ENCODE peak calls at places on chromosomes 6 and 20, in eight cellular contexts. One of them, this sample, is unnamed.
A peak's percentile ranks its signal among the peaks of the same experiment; 100 is the strongest.

GRCh38 chr6:31888281-31889258 is 8.9 kb downstream of the EHMT2 start:
- DNase-seq in fibroblast of lung: no peak
- DNase-seq in Daoy: no peak
- DNase-seq in body of pancreas: no peak
- DNase-seq in GM04504: no peak
- DNase-seq in gastrocnemius medialis: no peak
- DNase-seq in NCI-H1048: no peak
- DNase-seq in Calu3: peak; percentile 78
- DNase-seq in this sample: no peak

GRCh38 chr6:107862383-107862782 is 38.3 kb upstream of the SCML4 start:
- DNase-seq in fibroblast of lung: no peak
- DNase-seq in Daoy: no peak
- DNase-seq in body of pancreas: no peak
- DNase-seq in GM04504: no peak
- DNase-seq in gastrocnemius medialis: no peak
- DNase-seq in NCI-H1048: no peak
- DNase-seq in Calu3: no peak
- DNase-seq in this sample: no peak

GRCh38 chr6:131038612-131039344 is 24.3 kb downstream of the EPB41L2 start:
- DNase-seq in fibroblast of lung: peak; percentile 70
- DNase-seq in Daoy: no peak
- DNase-seq in body of pancreas: no peak
- DNase-seq in GM04504: no peak
- DNase-seq in gastrocnemius medialis: no peak
- DNase-seq in NCI-H1048: no peak
- DNase-seq in Calu3: no peak
- DNase-seq in this sample: no peak

GRCh38 chr20:36792422-36792821 is 18.9 kb upstream of the DSN1 start:
- DNase-seq in fibroblast of lung: peak; percentile 65
- DNase-seq in Daoy: peak; percentile 65
- DNase-seq in body of pancreas: no peak
- DNase-seq in GM04504: no peak
- DNase-seq in gastrocnemius medialis: no peak
- DNase-seq in NCI-H1048: no peak
- DNase-seq in Calu3: peak; percentile 72
- DNase-seq in this sample: no peak

GRCh38 chr6:44388135-44388487 is 605 bp downstream of the CDC5L start:
- DNase-seq in fibroblast of lung: no peak
- DNase-seq in Daoy: no peak
- DNase-seq in body of pancreas: no peak
- DNase-seq in GM04504: no peak
- DNase-seq in gastrocnemius medialis: no peak
- DNase-seq in NCI-H1048: no peak
- DNase-seq in Calu3: no peak
- DNase-seq in this sample: peak; percentile 27

GRCh38 chr20:35111141-35111888 is 18.7 kb upstream of the TRPC4AP start:
- DNase-seq in fibroblast of lung: peak; percentile 45
- DNase-seq in Daoy: peak; percentile 55
- DNase-seq in body of pancreas: no peak
- DNase-seq in GM04504: peak; percentile 58
- DNase-seq in gastrocnemius medialis: no peak
- DNase-seq in NCI-H1048: no peak
- DNase-seq in Calu3: no peak
- DNase-seq in this sample: no peak

GRCh38 chr6:10510592-10511367 is 10.4 kb upstream of the GCNT2 start:
- DNase-seq in fibroblast of lung: peak; percentile 63
- DNase-seq in Daoy: peak; percentile 83
- DNase-seq in body of pancreas: peak; percentile 77
- DNase-seq in GM04504: no peak
- DNase-seq in gastrocnemius medialis: peak; percentile 40
- DNase-seq in NCI-H1048: peak; percentile 64
- DNase-seq in Calu3: peak; percentile 62
- DNase-seq in this sample: no peak

GRCh38 chr20:33732166-33732970 is 572 bp downstream of the ZNF341 start:
- DNase-seq in fibroblast of lung: peak; percentile 82
- DNase-seq in Daoy: no peak
- DNase-seq in body of pancreas: peak; percentile 92
- DNase-seq in GM04504: no peak
- DNase-seq in gastrocnemius medialis: peak; percentile 91
- DNase-seq in NCI-H1048: peak; percentile 77
- DNase-seq in Calu3: peak; percentile 97
- DNase-seq in this sample: peak; percentile 32

GRCh38 chr6:128512296-128512695 is 8.1 kb downstream of the PTPRK start:
- DNase-seq in fibroblast of lung: no peak
- DNase-seq in Daoy: no peak
- DNase-seq in body of pancreas: no peak
- DNase-seq in GM04504: no peak
- DNase-seq in gastrocnemius medialis: no peak
- DNase-seq in NCI-H1048: no peak
- DNase-seq in Calu3: no peak
- DNase-seq in this sample: no peak

GRCh38 chr6:143441680-143442359 is 8.7 kb downstream of the ADAT2 start:
- DNase-seq in fibroblast of lung: peak; percentile 83
- DNase-seq in Daoy: peak; percentile 16
- DNase-seq in body of pancreas: no peak
- DNase-seq in GM04504: peak; percentile 31
- DNase-seq in gastrocnemius medialis: no peak
- DNase-seq in NCI-H1048: no peak
- DNase-seq in Calu3: no peak
- DNase-seq in this sample: no peak

GRCh38 chr6:1313755-1314503 is 2.0 kb downstream of the FOXQ1 start:
- DNase-seq in fibroblast of lung: no peak
- DNase-seq in Daoy: peak; percentile 39
- DNase-seq in body of pancreas: peak; percentile 84
- DNase-seq in GM04504: no peak
- DNase-seq in gastrocnemius medialis: no peak
- DNase-seq in NCI-H1048: no peak
- DNase-seq in Calu3: peak; percentile 83
- DNase-seq in this sample: no peak

GRCh38 chr6:51108563-51109234 is 290.0 kb downstream of the TFAP2B start:
- DNase-seq in fibroblast of lung: no peak
- DNase-seq in Daoy: no peak
- DNase-seq in body of pancreas: no peak
- DNase-seq in GM04504: no peak
- DNase-seq in gastrocnemius medialis: no peak
- DNase-seq in NCI-H1048: no peak
- DNase-seq in Calu3: no peak
- DNase-seq in this sample: no peak

GRCh38 chr20:20699144-20699543 is 13.3 kb downstream of the RALGAPA2 start:
- DNase-seq in fibroblast of lung: no peak
- DNase-seq in Daoy: peak; percentile 15
- DNase-seq in body of pancreas: no peak
- DNase-seq in GM04504: no peak
- DNase-seq in gastrocnemius medialis: no peak
- DNase-seq in NCI-H1048: no peak
- DNase-seq in Calu3: no peak
- DNase-seq in this sample: no peak

GRCh38 chr20:64111841-64112641 is 4.7 kb upstream of the NPBWR2 start:
- DNase-seq in fibroblast of lung: no peak
- DNase-seq in Daoy: no peak
- DNase-seq in body of pancreas: no peak
- DNase-seq in GM04504: no peak
- DNase-seq in gastrocnemius medialis: no peak
- DNase-seq in NCI-H1048: no peak
- DNase-seq in Calu3: peak; percentile 7
- DNase-seq in this sample: no peak

GRCh38 chr6:11653028-11653583 is 115.6 kb downstream of the TMEM170B start:
- DNase-seq in fibroblast of lung: peak; percentile 85
- DNase-seq in Daoy: peak; percentile 91
- DNase-seq in body of pancreas: peak; percentile 24
- DNase-seq in GM04504: peak; percentile 79
- DNase-seq in gastrocnemius medialis: no peak
- DNase-seq in NCI-H1048: no peak
- DNase-seq in Calu3: peak; percentile 42
- DNase-seq in this sample: no peak

GRCh38 chr6:17666646-17667045 is 40.1 kb downstream of the NUP153 start:
- DNase-seq in fibroblast of lung: no peak
- DNase-seq in Daoy: no peak
- DNase-seq in body of pancreas: no peak
- DNase-seq in GM04504: no peak
- DNase-seq in gastrocnemius medialis: no peak
- DNase-seq in NCI-H1048: no peak
- DNase-seq in Calu3: no peak
- DNase-seq in this sample: no peak

GRCh38 chr6:24858154-24858801 is 59.6 kb upstream of the ARMH2 start:
- DNase-seq in fibroblast of lung: peak; percentile 21
- DNase-seq in Daoy: no peak
- DNase-seq in body of pancreas: no peak
- DNase-seq in GM04504: peak; percentile 59
- DNase-seq in gastrocnemius medialis: no peak
- DNase-seq in NCI-H1048: no peak
- DNase-seq in Calu3: peak; percentile 49
- DNase-seq in this sample: peak; percentile 41

GRCh38 chr6:167757291-167757690 is 69.4 kb upstream of the AFDN start:
- DNase-seq in fibroblast of lung: no peak
- DNase-seq in Daoy: no peak
- DNase-seq in body of pancreas: no peak
- DNase-seq in GM04504: no peak
- DNase-seq in gastrocnemius medialis: no peak
- DNase-seq in NCI-H1048: no peak
- DNase-seq in Calu3: no peak
- DNase-seq in this sample: no peak

GRCh38 chr20:31410011-31410410 is 4.0 kb upstream of the DEFB121 start:
- DNase-seq in fibroblast of lung: no peak
- DNase-seq in Daoy: no peak
- DNase-seq in body of pancreas: no peak
- DNase-seq in GM04504: no peak
- DNase-seq in gastrocnemius medialis: no peak
- DNase-seq in NCI-H1048: no peak
- DNase-seq in Calu3: no peak
- DNase-seq in this sample: no peak

GRCh38 chr6:133590196-133590595 is 298.7 kb upstream of the TCF21 start:
- DNase-seq in fibroblast of lung: no peak
- DNase-seq in Daoy: no peak
- DNase-seq in body of pancreas: no peak
- DNase-seq in GM04504: no peak
- DNase-seq in gastrocnemius medialis: no peak
- DNase-seq in NCI-H1048: no peak
- DNase-seq in Calu3: no peak
- DNase-seq in this sample: no peak

GRCh38 chr20:50987493-50988210 is 29.0 kb downstream of the MOCS3 start:
- DNase-seq in fibroblast of lung: peak; percentile 89
- DNase-seq in Daoy: peak; percentile 86
- DNase-seq in body of pancreas: peak; percentile 81
- DNase-seq in GM04504: peak; percentile 69
- DNase-seq in gastrocnemius medialis: peak; percentile 48
- DNase-seq in NCI-H1048: no peak
- DNase-seq in Calu3: peak; percentile 93
- DNase-seq in this sample: peak; percentile 16

GRCh38 chr6:157216570-157216969 is 106.7 kb downstream of the TMEM242 start:
- DNase-seq in fibroblast of lung: no peak
- DNase-seq in Daoy: no peak
- DNase-seq in body of pancreas: no peak
- DNase-seq in GM04504: no peak
- DNase-seq in gastrocnemius medialis: no peak
- DNase-seq in NCI-H1048: no peak
- DNase-seq in Calu3: no peak
- DNase-seq in this sample: no peak

GRCh38 chr6:100217225-100217624 is 223.2 kb upstream of the MCHR2 start:
- DNase-seq in fibroblast of lung: no peak
- DNase-seq in Daoy: no peak
- DNase-seq in body of pancreas: no peak
- DNase-seq in GM04504: no peak
- DNase-seq in gastrocnemius medialis: no peak
- DNase-seq in NCI-H1048: no peak
- DNase-seq in Calu3: no peak
- DNase-seq in this sample: no peak

GRCh38 chr6:47145212-47145611 is 103.1 kb upstream of the ADGRF1 start:
- DNase-seq in fibroblast of lung: no peak
- DNase-seq in Daoy: no peak
- DNase-seq in body of pancreas: no peak
- DNase-seq in GM04504: no peak
- DNase-seq in gastrocnemius medialis: no peak
- DNase-seq in NCI-H1048: no peak
- DNase-seq in Calu3: no peak
- DNase-seq in this sample: no peak

GRCh38 chr6:135506270-135506997 is 8.9 kb upstream of the AHI1 start:
- DNase-seq in fibroblast of lung: peak; percentile 85
- DNase-seq in Daoy: peak; percentile 43
- DNase-seq in body of pancreas: no peak
- DNase-seq in GM04504: no peak
- DNase-seq in gastrocnemius medialis: no peak
- DNase-seq in NCI-H1048: no peak
- DNase-seq in Calu3: peak; percentile 8
- DNase-seq in this sample: no peak

GRCh38 chr6:42028234-42029061 is 21.9 kb upstream of the TAF8 start:
- DNase-seq in fibroblast of lung: peak; percentile 75
- DNase-seq in Daoy: peak; percentile 92
- DNase-seq in body of pancreas: no peak
- DNase-seq in GM04504: no peak
- DNase-seq in gastrocnemius medialis: peak; percentile 33
- DNase-seq in NCI-H1048: no peak
- DNase-seq in Calu3: no peak
- DNase-seq in this sample: no peak

GRCh38 chr20:16555754-16556153 is 17.5 kb downstream of the KIF16B start:
- DNase-seq in fibroblast of lung: peak; percentile 23
- DNase-seq in Daoy: no peak
- DNase-seq in body of pancreas: no peak
- DNase-seq in GM04504: no peak
- DNase-seq in gastrocnemius medialis: no peak
- DNase-seq in NCI-H1048: no peak
- DNase-seq in Calu3: no peak
- DNase-seq in this sample: no peak

GRCh38 chr6:43635387-43636311 is at the start of gene MAD2L1BP:
- DNase-seq in fibroblast of lung: peak; percentile 63
- DNase-seq in Daoy: peak; percentile 87
- DNase-seq in body of pancreas: peak; percentile 78
- DNase-seq in GM04504: no peak
- DNase-seq in gastrocnemius medialis: peak; percentile 77
- DNase-seq in NCI-H1048: peak; percentile 41
- DNase-seq in Calu3: peak; percentile 90
- DNase-seq in this sample: peak; percentile 33

GRCh38 chr20:51185277-51185676 is 162.4 kb upstream of the KCNG1 start:
- DNase-seq in fibroblast of lung: no peak
- DNase-seq in Daoy: no peak
- DNase-seq in body of pancreas: no peak
- DNase-seq in GM04504: no peak
- DNase-seq in gastrocnemius medialis: no peak
- DNase-seq in NCI-H1048: no peak
- DNase-seq in Calu3: no peak
- DNase-seq in this sample: no peak

GRCh38 chr20:41169184-41169690 is 31.9 kb downstream of the PLCG1 start:
- DNase-seq in fibroblast of lung: no peak
- DNase-seq in Daoy: no peak
- DNase-seq in body of pancreas: peak; percentile 7
- DNase-seq in GM04504: no peak
- DNase-seq in gastrocnemius medialis: peak; percentile 8
- DNase-seq in NCI-H1048: no peak
- DNase-seq in Calu3: no peak
- DNase-seq in this sample: no peak

GRCh38 chr20:2742934-2743559 is 50.5 kb downstream of the EBF4 start:
- DNase-seq in fibroblast of lung: peak; percentile 46
- DNase-seq in Daoy: peak; percentile 78
- DNase-seq in body of pancreas: peak; percentile 69
- DNase-seq in GM04504: peak; percentile 18
- DNase-seq in gastrocnemius medialis: no peak
- DNase-seq in NCI-H1048: no peak
- DNase-seq in Calu3: peak; percentile 69
- DNase-seq in this sample: no peak

GRCh38 chr6:17470209-17470952 is 77.0 kb downstream of the CAP2 start:
- DNase-seq in fibroblast of lung: peak; percentile 48
- DNase-seq in Daoy: no peak
- DNase-seq in body of pancreas: no peak
- DNase-seq in GM04504: no peak
- DNase-seq in gastrocnemius medialis: no peak
- DNase-seq in NCI-H1048: no peak
- DNase-seq in Calu3: no peak
- DNase-seq in this sample: no peak

GRCh38 chr6:37565267-37566208 is 65.8 kb upstream of the CCDC167 start:
- DNase-seq in fibroblast of lung: no peak
- DNase-seq in Daoy: no peak
- DNase-seq in body of pancreas: no peak
- DNase-seq in GM04504: no peak
- DNase-seq in gastrocnemius medialis: no peak
- DNase-seq in NCI-H1048: no peak
- DNase-seq in Calu3: no peak
- DNase-seq in this sample: no peak

GRCh38 chr6:144351338-144351737 is 66.2 kb downstream of the UTRN start:
- DNase-seq in fibroblast of lung: no peak
- DNase-seq in Daoy: no peak
- DNase-seq in body of pancreas: no peak
- DNase-seq in GM04504: no peak
- DNase-seq in gastrocnemius medialis: no peak
- DNase-seq in NCI-H1048: no peak
- DNase-seq in Calu3: no peak
- DNase-seq in this sample: no peak